ENCODE peak calls at places on chromosomes 16 and 17, in seven cellular contexts. One of them, this sample, is unnamed.

GRCh38 chr16:59039066-59039465 is 304.9 kb upstream of the GOT2 start:
- DNase-seq in stimulated activated CD4-positive, alpha-beta T cell treated with anti-CD3 and anti-CD28 coated beads, Interleukin-2, amount 100 ng/mL, for 48 hours: no peak
- DNase-seq in T47D: no peak
- DNase-seq in pons: peak
- DNase-seq in activated naive CD4-positive, alpha-beta T cell treated with anti-CD3 and anti-CD28 coated beads for 36 hours: no peak
- DNase-seq in mucosa of descending colon: no peak
- DNase-seq in stimulated activated CD8-positive, alpha-beta memory T cell treated with anti-CD3 and anti-CD28 coated beads, Interleukin-4, amount 100 ng/mL, for 1 hour: no peak
- DNase-seq in this sample: no peak

GRCh38 chr16:29737713-29738112 is 8.1 kb downstream of the C16orf54 start:
- DNase-seq in stimulated activated CD4-positive, alpha-beta T cell treated with anti-CD3 and anti-CD28 coated beads, Interleukin-2, amount 100 ng/mL, for 48 hours: no peak
- DNase-seq in T47D: no peak
- DNase-seq in pons: no peak
- DNase-seq in activated naive CD4-positive, alpha-beta T cell treated with anti-CD3 and anti-CD28 coated beads for 36 hours: no peak
- DNase-seq in mucosa of descending colon: no peak
- DNase-seq in stimulated activated CD8-positive, alpha-beta memory T cell treated with anti-CD3 and anti-CD28 coated beads, Interleukin-4, amount 100 ng/mL, for 1 hour: no peak
- DNase-seq in this sample: no peak

GRCh38 chr16:48903054-48903453 is 293.1 kb upstream of the N4BP1 start:
- DNase-seq in stimulated activated CD4-positive, alpha-beta T cell treated with anti-CD3 and anti-CD28 coated beads, Interleukin-2, amount 100 ng/mL, for 48 hours: no peak
- DNase-seq in T47D: no peak
- DNase-seq in pons: no peak
- DNase-seq in activated naive CD4-positive, alpha-beta T cell treated with anti-CD3 and anti-CD28 coated beads for 36 hours: no peak
- DNase-seq in mucosa of descending colon: no peak
- DNase-seq in stimulated activated CD8-positive, alpha-beta memory T cell treated with anti-CD3 and anti-CD28 coated beads, Interleukin-4, amount 100 ng/mL, for 1 hour: no peak
- DNase-seq in this sample: no peak

GRCh38 chr17:50186661-50187402 is 14.6 kb downstream of the COL1A1 start:
- DNase-seq in stimulated activated CD4-positive, alpha-beta T cell treated with anti-CD3 and anti-CD28 coated beads, Interleukin-2, amount 100 ng/mL, for 48 hours: no peak
- DNase-seq in T47D: no peak
- DNase-seq in pons: no peak
- DNase-seq in activated naive CD4-positive, alpha-beta T cell treated with anti-CD3 and anti-CD28 coated beads for 36 hours: no peak
- DNase-seq in mucosa of descending colon: no peak
- DNase-seq in stimulated activated CD8-positive, alpha-beta memory T cell treated with anti-CD3 and anti-CD28 coated beads, Interleukin-4, amount 100 ng/mL, for 1 hour: no peak
- DNase-seq in this sample: no peak

GRCh38 chr17:77354721-77355455 is 214.1 kb downstream of the SEC14L1 start:
- DNase-seq in stimulated activated CD4-positive, alpha-beta T cell treated with anti-CD3 and anti-CD28 coated beads, Interleukin-2, amount 100 ng/mL, for 48 hours: no peak
- DNase-seq in T47D: no peak
- DNase-seq in pons: no peak
- DNase-seq in activated naive CD4-positive, alpha-beta T cell treated with anti-CD3 and anti-CD28 coated beads for 36 hours: no peak
- DNase-seq in mucosa of descending colon: peak
- DNase-seq in stimulated activated CD8-positive, alpha-beta memory T cell treated with anti-CD3 and anti-CD28 coated beads, Interleukin-4, amount 100 ng/mL, for 1 hour: no peak
- DNase-seq in this sample: peak

GRCh38 chr16:88854306-88855111 is 2.2 kb downstream of the GALNS start:
- DNase-seq in stimulated activated CD4-positive, alpha-beta T cell treated with anti-CD3 and anti-CD28 coated beads, Interleukin-2, amount 100 ng/mL, for 48 hours: peak
- DNase-seq in T47D: no peak
- DNase-seq in pons: peak
- DNase-seq in activated naive CD4-positive, alpha-beta T cell treated with anti-CD3 and anti-CD28 coated beads for 36 hours: peak
- DNase-seq in mucosa of descending colon: no peak
- DNase-seq in stimulated activated CD8-positive, alpha-beta memory T cell treated with anti-CD3 and anti-CD28 coated beads, Interleukin-4, amount 100 ng/mL, for 1 hour: no peak
- DNase-seq in this sample: no peak

GRCh38 chr17:48520631-48521045 is 10.2 kb downstream of the HOXB1 start:
- DNase-seq in stimulated activated CD4-positive, alpha-beta T cell treated with anti-CD3 and anti-CD28 coated beads, Interleukin-2, amount 100 ng/mL, for 48 hours: no peak
- DNase-seq in T47D: no peak
- DNase-seq in pons: no peak
- DNase-seq in activated naive CD4-positive, alpha-beta T cell treated with anti-CD3 and anti-CD28 coated beads for 36 hours: no peak
- DNase-seq in mucosa of descending colon: no peak
- DNase-seq in stimulated activated CD8-positive, alpha-beta memory T cell treated with anti-CD3 and anti-CD28 coated beads, Interleukin-4, amount 100 ng/mL, for 1 hour: no peak
- DNase-seq in this sample: no peak

GRCh38 chr17:79992657-79993389 is 42.8 kb downstream of the TBC1D16 start:
- DNase-seq in stimulated activated CD4-positive, alpha-beta T cell treated with anti-CD3 and anti-CD28 coated beads, Interleukin-2, amount 100 ng/mL, for 48 hours: no peak
- DNase-seq in T47D: no peak
- DNase-seq in pons: no peak
- DNase-seq in activated naive CD4-positive, alpha-beta T cell treated with anti-CD3 and anti-CD28 coated beads for 36 hours: peak
- DNase-seq in mucosa of descending colon: no peak
- DNase-seq in stimulated activated CD8-positive, alpha-beta memory T cell treated with anti-CD3 and anti-CD28 coated beads, Interleukin-4, amount 100 ng/mL, for 1 hour: no peak
- DNase-seq in this sample: no peak

GRCh38 chr16:7085776-7086175 is 246.9 kb upstream of the RBFOX1 start:
- DNase-seq in stimulated activated CD4-positive, alpha-beta T cell treated with anti-CD3 and anti-CD28 coated beads, Interleukin-2, amount 100 ng/mL, for 48 hours: no peak
- DNase-seq in T47D: no peak
- DNase-seq in pons: no peak
- DNase-seq in activated naive CD4-positive, alpha-beta T cell treated with anti-CD3 and anti-CD28 coated beads for 36 hours: no peak
- DNase-seq in mucosa of descending colon: no peak
- DNase-seq in stimulated activated CD8-positive, alpha-beta memory T cell treated with anti-CD3 and anti-CD28 coated beads, Interleukin-4, amount 100 ng/mL, for 1 hour: no peak
- DNase-seq in this sample: no peak

GRCh38 chr16:84483882-84484565 is 20.4 kb downstream of the MEAK7 start:
- DNase-seq in stimulated activated CD4-positive, alpha-beta T cell treated with anti-CD3 and anti-CD28 coated beads, Interleukin-2, amount 100 ng/mL, for 48 hours: no peak
- DNase-seq in T47D: no peak
- DNase-seq in pons: no peak
- DNase-seq in activated naive CD4-positive, alpha-beta T cell treated with anti-CD3 and anti-CD28 coated beads for 36 hours: no peak
- DNase-seq in mucosa of descending colon: no peak
- DNase-seq in stimulated activated CD8-positive, alpha-beta memory T cell treated with anti-CD3 and anti-CD28 coated beads, Interleukin-4, amount 100 ng/mL, for 1 hour: no peak
- DNase-seq in this sample: no peak

GRCh38 chr16:14186007-14186953 is 115.2 kb downstream of the MRTFB start:
- DNase-seq in stimulated activated CD4-positive, alpha-beta T cell treated with anti-CD3 and anti-CD28 coated beads, Interleukin-2, amount 100 ng/mL, for 48 hours: no peak
- DNase-seq in T47D: no peak
- DNase-seq in pons: peak
- DNase-seq in activated naive CD4-positive, alpha-beta T cell treated with anti-CD3 and anti-CD28 coated beads for 36 hours: peak
- DNase-seq in mucosa of descending colon: no peak
- DNase-seq in stimulated activated CD8-positive, alpha-beta memory T cell treated with anti-CD3 and anti-CD28 coated beads, Interleukin-4, amount 100 ng/mL, for 1 hour: no peak
- DNase-seq in this sample: no peak

GRCh38 chr17:4739122-4740024 is at the start of the genes CXCL16 and ZMYND15:
- DNase-seq in stimulated activated CD4-positive, alpha-beta T cell treated with anti-CD3 and anti-CD28 coated beads, Interleukin-2, amount 100 ng/mL, for 48 hours: peak
- DNase-seq in T47D: peak
- DNase-seq in pons: no peak
- DNase-seq in activated naive CD4-positive, alpha-beta T cell treated with anti-CD3 and anti-CD28 coated beads for 36 hours: peak
- DNase-seq in mucosa of descending colon: peak
- DNase-seq in stimulated activated CD8-positive, alpha-beta memory T cell treated with anti-CD3 and anti-CD28 coated beads, Interleukin-4, amount 100 ng/mL, for 1 hour: no peak
- DNase-seq in this sample: no peak

GRCh38 chr17:74935585-74936469 is at the start of gene OTOP3:
- DNase-seq in stimulated activated CD4-positive, alpha-beta T cell treated with anti-CD3 and anti-CD28 coated beads, Interleukin-2, amount 100 ng/mL, for 48 hours: no peak
- DNase-seq in T47D: no peak
- DNase-seq in pons: no peak
- DNase-seq in activated naive CD4-positive, alpha-beta T cell treated with anti-CD3 and anti-CD28 coated beads for 36 hours: no peak
- DNase-seq in mucosa of descending colon: no peak
- DNase-seq in stimulated activated CD8-positive, alpha-beta memory T cell treated with anti-CD3 and anti-CD28 coated beads, Interleukin-4, amount 100 ng/mL, for 1 hour: no peak
- DNase-seq in this sample: no peak

GRCh38 chr16:14286381-14287230 is 215.5 kb downstream of the MRTFB start:
- DNase-seq in stimulated activated CD4-positive, alpha-beta T cell treated with anti-CD3 and anti-CD28 coated beads, Interleukin-2, amount 100 ng/mL, for 48 hours: no peak
- DNase-seq in T47D: no peak
- DNase-seq in pons: peak
- DNase-seq in activated naive CD4-positive, alpha-beta T cell treated with anti-CD3 and anti-CD28 coated beads for 36 hours: peak
- DNase-seq in mucosa of descending colon: peak
- DNase-seq in stimulated activated CD8-positive, alpha-beta memory T cell treated with anti-CD3 and anti-CD28 coated beads, Interleukin-4, amount 100 ng/mL, for 1 hour: no peak
- DNase-seq in this sample: no peak

GRCh38 chr17:35804658-35805192 is 4.6 kb upstream of the TAF15 start:
- DNase-seq in stimulated activated CD4-positive, alpha-beta T cell treated with anti-CD3 and anti-CD28 coated beads, Interleukin-2, amount 100 ng/mL, for 48 hours: no peak
- DNase-seq in T47D: peak
- DNase-seq in pons: peak
- DNase-seq in activated naive CD4-positive, alpha-beta T cell treated with anti-CD3 and anti-CD28 coated beads for 36 hours: peak
- DNase-seq in mucosa of descending colon: no peak
- DNase-seq in stimulated activated CD8-positive, alpha-beta memory T cell treated with anti-CD3 and anti-CD28 coated beads, Interleukin-4, amount 100 ng/mL, for 1 hour: no peak
- DNase-seq in this sample: no peak

GRCh38 chr17:58319181-58320162 is 9.1 kb downstream of the TSPOAP1 start:
- DNase-seq in stimulated activated CD4-positive, alpha-beta T cell treated with anti-CD3 and anti-CD28 coated beads, Interleukin-2, amount 100 ng/mL, for 48 hours: no peak
- DNase-seq in T47D: no peak
- DNase-seq in pons: no peak
- DNase-seq in activated naive CD4-positive, alpha-beta T cell treated with anti-CD3 and anti-CD28 coated beads for 36 hours: peak
- DNase-seq in mucosa of descending colon: no peak
- DNase-seq in stimulated activated CD8-positive, alpha-beta memory T cell treated with anti-CD3 and anti-CD28 coated beads, Interleukin-4, amount 100 ng/mL, for 1 hour: no peak
- DNase-seq in this sample: no peak

GRCh38 chr17:35372846-35373531 is 432 bp downstream of the SLFN11 start:
- DNase-seq in stimulated activated CD4-positive, alpha-beta T cell treated with anti-CD3 and anti-CD28 coated beads, Interleukin-2, amount 100 ng/mL, for 48 hours: peak
- DNase-seq in T47D: peak
- DNase-seq in pons: no peak
- DNase-seq in activated naive CD4-positive, alpha-beta T cell treated with anti-CD3 and anti-CD28 coated beads for 36 hours: peak
- DNase-seq in mucosa of descending colon: peak
- DNase-seq in stimulated activated CD8-positive, alpha-beta memory T cell treated with anti-CD3 and anti-CD28 coated beads, Interleukin-4, amount 100 ng/mL, for 1 hour: no peak
- DNase-seq in this sample: no peak

GRCh38 chr17:16464641-16465312 is 27.2 kb downstream of the LRRC75A start:
- DNase-seq in stimulated activated CD4-positive, alpha-beta T cell treated with anti-CD3 and anti-CD28 coated beads, Interleukin-2, amount 100 ng/mL, for 48 hours: no peak
- DNase-seq in T47D: no peak
- DNase-seq in pons: no peak
- DNase-seq in activated naive CD4-positive, alpha-beta T cell treated with anti-CD3 and anti-CD28 coated beads for 36 hours: no peak
- DNase-seq in mucosa of descending colon: peak
- DNase-seq in stimulated activated CD8-positive, alpha-beta memory T cell treated with anti-CD3 and anti-CD28 coated beads, Interleukin-4, amount 100 ng/mL, for 1 hour: no peak
- DNase-seq in this sample: no peak

GRCh38 chr16:87196229-87196628 is 121.0 kb downstream of the C16orf95 start:
- DNase-seq in stimulated activated CD4-positive, alpha-beta T cell treated with anti-CD3 and anti-CD28 coated beads, Interleukin-2, amount 100 ng/mL, for 48 hours: no peak
- DNase-seq in T47D: no peak
- DNase-seq in pons: no peak
- DNase-seq in activated naive CD4-positive, alpha-beta T cell treated with anti-CD3 and anti-CD28 coated beads for 36 hours: no peak
- DNase-seq in mucosa of descending colon: no peak
- DNase-seq in stimulated activated CD8-positive, alpha-beta memory T cell treated with anti-CD3 and anti-CD28 coated beads, Interleukin-4, amount 100 ng/mL, for 1 hour: no peak
- DNase-seq in this sample: no peak

GRCh38 chr16:87959391-87959968 is 8.2 kb downstream of the BANP start:
- DNase-seq in stimulated activated CD4-positive, alpha-beta T cell treated with anti-CD3 and anti-CD28 coated beads, Interleukin-2, amount 100 ng/mL, for 48 hours: no peak
- DNase-seq in T47D: no peak
- DNase-seq in pons: no peak
- DNase-seq in activated naive CD4-positive, alpha-beta T cell treated with anti-CD3 and anti-CD28 coated beads for 36 hours: no peak
- DNase-seq in mucosa of descending colon: no peak
- DNase-seq in stimulated activated CD8-positive, alpha-beta memory T cell treated with anti-CD3 and anti-CD28 coated beads, Interleukin-4, amount 100 ng/mL, for 1 hour: no peak
- DNase-seq in this sample: no peak

GRCh38 chr16:28193530-28194423 is 18.0 kb downstream of the XPO6 start:
- DNase-seq in stimulated activated CD4-positive, alpha-beta T cell treated with anti-CD3 and anti-CD28 coated beads, Interleukin-2, amount 100 ng/mL, for 48 hours: no peak
- DNase-seq in T47D: no peak
- DNase-seq in pons: no peak
- DNase-seq in activated naive CD4-positive, alpha-beta T cell treated with anti-CD3 and anti-CD28 coated beads for 36 hours: peak
- DNase-seq in mucosa of descending colon: no peak
- DNase-seq in stimulated activated CD8-positive, alpha-beta memory T cell treated with anti-CD3 and anti-CD28 coated beads, Interleukin-4, amount 100 ng/mL, for 1 hour: no peak
- DNase-seq in this sample: no peak

GRCh38 chr17:78434455-78435329 is 56.2 kb downstream of the PGS1 start:
- DNase-seq in stimulated activated CD4-positive, alpha-beta T cell treated with anti-CD3 and anti-CD28 coated beads, Interleukin-2, amount 100 ng/mL, for 48 hours: no peak
- DNase-seq in T47D: no peak
- DNase-seq in pons: no peak
- DNase-seq in activated naive CD4-positive, alpha-beta T cell treated with anti-CD3 and anti-CD28 coated beads for 36 hours: no peak
- DNase-seq in mucosa of descending colon: no peak
- DNase-seq in stimulated activated CD8-positive, alpha-beta memory T cell treated with anti-CD3 and anti-CD28 coated beads, Interleukin-4, amount 100 ng/mL, for 1 hour: no peak
- DNase-seq in this sample: no peak

GRCh38 chr17:55962931-55963378 is 190.3 kb upstream of the ANKFN1 start:
- DNase-seq in stimulated activated CD4-positive, alpha-beta T cell treated with anti-CD3 and anti-CD28 coated beads, Interleukin-2, amount 100 ng/mL, for 48 hours: no peak
- DNase-seq in T47D: no peak
- DNase-seq in pons: no peak
- DNase-seq in activated naive CD4-positive, alpha-beta T cell treated with anti-CD3 and anti-CD28 coated beads for 36 hours: no peak
- DNase-seq in mucosa of descending colon: peak
- DNase-seq in stimulated activated CD8-positive, alpha-beta memory T cell treated with anti-CD3 and anti-CD28 coated beads, Interleukin-4, amount 100 ng/mL, for 1 hour: no peak
- DNase-seq in this sample: no peak

GRCh38 chr17:39928868-39929651 is 1.5 kb downstream of the LRRC3C start:
- DNase-seq in stimulated activated CD4-positive, alpha-beta T cell treated with anti-CD3 and anti-CD28 coated beads, Interleukin-2, amount 100 ng/mL, for 48 hours: no peak
- DNase-seq in T47D: no peak
- DNase-seq in pons: no peak
- DNase-seq in activated naive CD4-positive, alpha-beta T cell treated with anti-CD3 and anti-CD28 coated beads for 36 hours: no peak
- DNase-seq in mucosa of descending colon: no peak
- DNase-seq in stimulated activated CD8-positive, alpha-beta memory T cell treated with anti-CD3 and anti-CD28 coated beads, Interleukin-4, amount 100 ng/mL, for 1 hour: no peak
- DNase-seq in this sample: no peak

GRCh38 chr16:14015948-14016347 is 55.2 kb upstream of the MRTFB start:
- DNase-seq in stimulated activated CD4-positive, alpha-beta T cell treated with anti-CD3 and anti-CD28 coated beads, Interleukin-2, amount 100 ng/mL, for 48 hours: no peak
- DNase-seq in T47D: no peak
- DNase-seq in pons: peak
- DNase-seq in activated naive CD4-positive, alpha-beta T cell treated with anti-CD3 and anti-CD28 coated beads for 36 hours: no peak
- DNase-seq in mucosa of descending colon: no peak
- DNase-seq in stimulated activated CD8-positive, alpha-beta memory T cell treated with anti-CD3 and anti-CD28 coated beads, Interleukin-4, amount 100 ng/mL, for 1 hour: no peak
- DNase-seq in this sample: no peak

GRCh38 chr17:77493238-77493812 is 352.6 kb downstream of the SEC14L1 start:
- DNase-seq in stimulated activated CD4-positive, alpha-beta T cell treated with anti-CD3 and anti-CD28 coated beads, Interleukin-2, amount 100 ng/mL, for 48 hours: no peak
- DNase-seq in T47D: no peak
- DNase-seq in pons: peak
- DNase-seq in activated naive CD4-positive, alpha-beta T cell treated with anti-CD3 and anti-CD28 coated beads for 36 hours: peak
- DNase-seq in mucosa of descending colon: no peak
- DNase-seq in stimulated activated CD8-positive, alpha-beta memory T cell treated with anti-CD3 and anti-CD28 coated beads, Interleukin-4, amount 100 ng/mL, for 1 hour: no peak
- DNase-seq in this sample: no peak

GRCh38 chr16:56691885-56692284 is 9.6 kb downstream of the MT1X start:
- DNase-seq in stimulated activated CD4-positive, alpha-beta T cell treated with anti-CD3 and anti-CD28 coated beads, Interleukin-2, amount 100 ng/mL, for 48 hours: no peak
- DNase-seq in T47D: peak
- DNase-seq in pons: no peak
- DNase-seq in activated naive CD4-positive, alpha-beta T cell treated with anti-CD3 and anti-CD28 coated beads for 36 hours: no peak
- DNase-seq in mucosa of descending colon: peak
- DNase-seq in stimulated activated CD8-positive, alpha-beta memory T cell treated with anti-CD3 and anti-CD28 coated beads, Interleukin-4, amount 100 ng/mL, for 1 hour: no peak
- DNase-seq in this sample: no peak

GRCh38 chr17:51860934-51861561 is 297.5 kb downstream of the CA10 start:
- DNase-seq in stimulated activated CD4-positive, alpha-beta T cell treated with anti-CD3 and anti-CD28 coated beads, Interleukin-2, amount 100 ng/mL, for 48 hours: peak
- DNase-seq in T47D: peak
- DNase-seq in pons: peak
- DNase-seq in activated naive CD4-positive, alpha-beta T cell treated with anti-CD3 and anti-CD28 coated beads for 36 hours: peak
- DNase-seq in mucosa of descending colon: peak
- DNase-seq in stimulated activated CD8-positive, alpha-beta memory T cell treated with anti-CD3 and anti-CD28 coated beads, Interleukin-4, amount 100 ng/mL, for 1 hour: no peak
- DNase-seq in this sample: no peak

This sample was measured in GOT3.